ENCODE peak calls at places on chromosome 18, in ten cellular contexts. X is cardiac fibroblast, Q is sigmoid colon, N is psoas muscle, W is A673, E is GM20000, M is AG10803, U is transverse colon, Z is WERI-Rb-1, C is body of pancreas. L is an unnamed sample.

GRCh38 chr18:79868168-79868784 is 70.5 kb downstream of the KCNG2 start:
- DNase-seq in X (no peak), Q (no peak), N (no peak), W (no peak), E (no peak), M (no peak), U (no peak), Z (peak; percentile 9), C (no peak), L (peak; percentile 56)

GRCh38 chr18:79936641-79937040 is 14.8 kb downstream of the SLC66A2 start:
- DNase-seq in X (no peak), Q (peak; percentile 33), N (no peak), W (no peak), E (no peak), M (no peak), U (peak; percentile 44), Z (no peak), C (peak; percentile 5), L (peak; percentile 22)

GRCh38 chr18:48843162-48843561 is 107.6 kb downstream of the SMAD7 start:
- DNase-seq in X (no peak), Q (no peak), N (no peak), W (no peak), E (no peak), M (no peak), U (no peak), Z (no peak), C (no peak), L (no peak)

GRCh38 chr18:57759650-57760049 is 43.5 kb downstream of the ATP8B1 start:
- DNase-seq in X (no peak), Q (no peak), N (no peak), W (no peak), E (no peak), M (no peak), U (no peak), Z (no peak), C (no peak), L (peak; percentile 37)

GRCh38 chr18:33201509-33201926 is 239.0 kb downstream of the CCDC178 start:
- DNase-seq in X (peak; percentile 21), Q (no peak), N (no peak), W (peak; percentile 70), E (no peak), M (no peak), U (peak; percentile 9), Z (peak; percentile 25), C (peak; percentile 20), L (peak; percentile 82)

GRCh38 chr18:62341423-62341920 is 16.4 kb downstream of the TNFRSF11A start:
- DNase-seq in X (no peak), Q (no peak), N (no peak), W (no peak), E (no peak), M (no peak), U (no peak), Z (no peak), C (no peak), L (no peak)

GRCh38 chr18:36264283-36264682 is 33.2 kb upstream of the FHOD3 start:
- DNase-seq in X (no peak), Q (no peak), N (no peak), W (no peak), E (no peak), M (no peak), U (no peak), Z (no peak), C (no peak), L (no peak)

GRCh38 chr18:74631242-74632087 is 33.8 kb downstream of the ZNF407 start:
- DNase-seq in X (peak; percentile 71), Q (no peak), N (no peak), W (no peak), E (no peak), M (peak; percentile 69), U (no peak), Z (no peak), C (no peak), L (no peak)

GRCh38 chr18:48796491-48797205 is 154.1 kb downstream of the SMAD7 start:
- DNase-seq in X (no peak), Q (peak; percentile 25), N (no peak), W (no peak), E (no peak), M (no peak), U (no peak), Z (no peak), C (no peak), L (peak; percentile 52)

GRCh38 chr18:53152478-53152877 is 812.5 kb downstream of the DCC start:
- DNase-seq in X (no peak), Q (no peak), N (no peak), W (no peak), E (no peak), M (no peak), U (no peak), Z (peak; percentile 24), C (no peak), L (no peak)

GRCh38 chr18:53153800-53154199 is 813.8 kb downstream of the DCC start:
- DNase-seq in X (no peak), Q (no peak), N (no peak), W (no peak), E (no peak), M (no peak), U (no peak), Z (no peak), C (no peak), L (no peak)

GRCh38 chr18:53148056-53148574 is 808.1 kb downstream of the DCC start:
- DNase-seq in X (no peak), Q (no peak), N (no peak), W (no peak), E (no peak), M (no peak), U (no peak), Z (peak; percentile 77), C (no peak), L (no peak)

GRCh38 chr18:53147472-53147871 is 807.5 kb downstream of the DCC start:
- DNase-seq in X (no peak), Q (no peak), N (no peak), W (no peak), E (no peak), M (no peak), U (no peak), Z (no peak), C (no peak), L (no peak)

GRCh38 chr18:53153281-53153680 is 813.3 kb downstream of the DCC start:
- DNase-seq in X (peak; percentile 1), Q (no peak), N (no peak), W (peak; percentile 61), E (peak; percentile 6), M (no peak), U (peak; percentile 11), Z (peak; percentile 34), C (no peak), L (no peak)
- TF ChIP-seq CTCF in X (no peak), Q (no peak), N (no peak), W (peak; percentile 77), E (no peak), M (no peak), U (no peak), Z (peak; percentile 49), C (no peak), L (no peak)

GRCh38 chr18:3380384-3380961 is 69.5 kb upstream of the TGIF1 start:
- DNase-seq in X (peak; percentile 54), Q (no peak), N (peak; percentile 46), W (peak; percentile 79), E (no peak), M (no peak), U (no peak), Z (peak; percentile 29), C (no peak), L (no peak)
- TF ChIP-seq CTCF in X (peak; percentile 28), Q (no peak), N (no peak), W (peak; percentile 42), E (no peak), M (peak; percentile 16), U (no peak), Z (peak; percentile 28), C (no peak), L (peak; percentile 20)

GRCh38 chr18:12088096-12088495 is 5.5 kb upstream of the ANKRD62 start:
- DNase-seq in X (no peak), Q (no peak), N (no peak), W (no peak), E (no peak), M (no peak), U (no peak), Z (no peak), C (no peak), L (no peak)

GRCh38 chr18:12091742-12092141 is 1.9 kb upstream of the ANKRD62 start:
- DNase-seq in X (no peak), Q (no peak), N (peak; percentile 52), W (no peak), E (no peak), M (no peak), U (no peak), Z (no peak), C (peak; percentile 91), L (no peak)

GRCh38 chr18:12088731-12089375 is 4.8 kb upstream of the ANKRD62 start:
- DNase-seq in X (no peak), Q (no peak), N (peak; percentile 25), W (no peak), E (no peak), M (no peak), U (no peak), Z (no peak), C (no peak), L (no peak)

GRCh38 chr18:12093520-12094257 is at the start of gene ANKRD62:
- DNase-seq in X (no peak), Q (no peak), N (no peak), W (no peak), E (no peak), M (no peak), U (no peak), Z (no peak), C (no peak), L (no peak)

GRCh38 chr18:12092398-12093229 is 1.0 kb upstream of the ANKRD62 start:
- DNase-seq in X (no peak), Q (no peak), N (no peak), W (peak; percentile 18), E (peak; percentile 69), M (no peak), U (peak; percentile 63), Z (peak; percentile 62), C (peak; percentile 82), L (no peak)
- TF ChIP-seq CTCF in X (no peak), Q (no peak), N (no peak), W (peak; percentile 46), E (peak; percentile 27), M (no peak), U (peak; percentile 53), Z (peak; percentile 90), C (peak; percentile 84), L (no peak)

GRCh38 chr18:25352629-25353005 is 651 bp upstream of the ZNF521 start:
- DNase-seq in X (no peak), Q (no peak), N (no peak), W (no peak), E (no peak), M (no peak), U (no peak), Z (no peak), C (no peak), L (no peak)

GRCh38 chr18:25350561-25351201 is 1.3 kb downstream of the ZNF521 start:
- DNase-seq in X (peak; percentile 68), Q (peak; percentile 78), N (peak; percentile 66), W (peak; percentile 7), E (peak; percentile 75), M (peak; percentile 60), U (peak; percentile 12), Z (peak; percentile 9), C (no peak), L (peak; percentile 92)

GRCh38 chr18:25353080-25353479 is 1.1 kb upstream of the ZNF521 start:
- DNase-seq in X (no peak), Q (no peak), N (no peak), W (no peak), E (no peak), M (no peak), U (no peak), Z (no peak), C (no peak), L (no peak)

GRCh38 chr18:25351280-25351772 is 640 bp downstream of the ZNF521 start:
- DNase-seq in X (no peak), Q (no peak), N (no peak), W (no peak), E (peak; percentile 28), M (peak; percentile 1), U (no peak), Z (no peak), C (no peak), L (no peak)

GRCh38 chr18:25351773-25352628 is at the start of gene ZNF521:
- DNase-seq in X (peak; percentile 92), Q (peak; percentile 94), N (peak; percentile 88), W (peak; percentile 80), E (peak; percentile 84), M (peak; percentile 88), U (peak; percentile 78), Z (peak; percentile 77), C (peak; percentile 65), L (peak; percentile 98)
- TF ChIP-seq CTCF in X (peak; percentile 38), Q (no peak), N (peak; percentile 9), W (no peak), E (no peak), M (peak; percentile 57), U (peak; percentile 14), Z (no peak), C (no peak), L (peak; percentile 39)

L was measured in osteoblast.